ENCODE peak calls at places on chromosomes 2 and 18, in nine cellular contexts. One of them, this sample, is unnamed.
A peak's percentile ranks its signal among the peaks of the same experiment; 100 is the strongest.

GRCh38 chr2:98508690-98509054 is 64.0 kb downstream of the INPP4A start:
- DNase-seq in GM20000: no peak
- DNase-seq in heart left ventricle: peak; percentile 42
- DNase-seq in B cell: no peak
- DNase-seq in GM10248: no peak
- DNase-seq in GM06990: no peak
- DNase-seq in heart right ventricle: peak; percentile 35
- DNase-seq in neural crest cell: no peak
- DNase-seq in AG10803: no peak
- DNase-seq in this sample: no peak

GRCh38 chr2:41610501-41611242 is 437.1 kb upstream of the PKDCC start:
- DNase-seq in GM20000: no peak
- DNase-seq in heart left ventricle: peak; percentile 13
- DNase-seq in B cell: no peak
- DNase-seq in GM10248: no peak
- DNase-seq in GM06990: no peak
- DNase-seq in heart right ventricle: peak; percentile 21
- DNase-seq in neural crest cell: no peak
- DNase-seq in AG10803: peak; percentile 32
- DNase-seq in this sample: no peak

GRCh38 chr2:95389256-95390119 is 13.0 kb upstream of the FAHD2A start:
- DNase-seq in GM20000: peak; percentile 81
- DNase-seq in heart left ventricle: peak; percentile 41
- DNase-seq in B cell: no peak
- DNase-seq in GM10248: peak; percentile 85
- DNase-seq in GM06990: peak; percentile 57
- DNase-seq in heart right ventricle: peak; percentile 39
- DNase-seq in neural crest cell: peak; percentile 73
- DNase-seq in AG10803: peak; percentile 64
- DNase-seq in this sample: peak; percentile 90

GRCh38 chr2:9803023-9803805 is 40.1 kb upstream of the TAF1B start:
- DNase-seq in GM20000: no peak
- DNase-seq in heart left ventricle: no peak
- DNase-seq in B cell: peak; percentile 24
- DNase-seq in GM10248: no peak
- DNase-seq in GM06990: no peak
- DNase-seq in heart right ventricle: no peak
- DNase-seq in neural crest cell: no peak
- DNase-seq in AG10803: peak; percentile 15
- DNase-seq in this sample: no peak

GRCh38 chr2:132383956-132384355 is 32.6 kb upstream of the GPR39 start:
- DNase-seq in GM20000: no peak
- DNase-seq in heart left ventricle: no peak
- DNase-seq in B cell: no peak
- DNase-seq in GM10248: no peak
- DNase-seq in GM06990: no peak
- DNase-seq in heart right ventricle: no peak
- DNase-seq in neural crest cell: no peak
- DNase-seq in AG10803: no peak
- DNase-seq in this sample: no peak

GRCh38 chr18:36298113-36298701 is 694 bp downstream of the FHOD3 start:
- DNase-seq in GM20000: peak; percentile 60
- DNase-seq in heart left ventricle: no peak
- DNase-seq in B cell: no peak
- DNase-seq in GM10248: peak; percentile 23
- DNase-seq in GM06990: peak; percentile 61
- DNase-seq in heart right ventricle: no peak
- DNase-seq in neural crest cell: peak; percentile 55
- DNase-seq in AG10803: no peak
- DNase-seq in this sample: peak; percentile 50

GRCh38 chr2:74448771-74449170 is 6.1 kb upstream of the INO80B start:
- DNase-seq in GM20000: no peak
- DNase-seq in heart left ventricle: no peak
- DNase-seq in B cell: no peak
- DNase-seq in GM10248: no peak
- DNase-seq in GM06990: no peak
- DNase-seq in heart right ventricle: no peak
- DNase-seq in neural crest cell: no peak
- DNase-seq in AG10803: no peak
- DNase-seq in this sample: no peak

GRCh38 chr2:8304821-8305766 is 376.8 kb upstream of the ID2 start:
- DNase-seq in GM20000: no peak
- DNase-seq in heart left ventricle: no peak
- DNase-seq in B cell: no peak
- DNase-seq in GM10248: no peak
- DNase-seq in GM06990: no peak
- DNase-seq in heart right ventricle: no peak
- DNase-seq in neural crest cell: no peak
- DNase-seq in AG10803: no peak
- DNase-seq in this sample: no peak

GRCh38 chr2:81648370-81648769 is 1343.8 kb upstream of the LRRTM1 start:
- DNase-seq in GM20000: no peak
- DNase-seq in heart left ventricle: no peak
- DNase-seq in B cell: no peak
- DNase-seq in GM10248: no peak
- DNase-seq in GM06990: no peak
- DNase-seq in heart right ventricle: no peak
- DNase-seq in neural crest cell: no peak
- DNase-seq in AG10803: no peak
- DNase-seq in this sample: no peak

GRCh38 chr2:81647715-81648114 is 1343.2 kb upstream of the LRRTM1 start:
- DNase-seq in GM20000: no peak
- DNase-seq in heart left ventricle: no peak
- DNase-seq in B cell: no peak
- DNase-seq in GM10248: no peak
- DNase-seq in GM06990: no peak
- DNase-seq in heart right ventricle: no peak
- DNase-seq in neural crest cell: no peak
- DNase-seq in AG10803: no peak
- DNase-seq in this sample: no peak

GRCh38 chr2:81645750-81646301 is 1341.3 kb upstream of the LRRTM1 start:
- DNase-seq in GM20000: no peak
- DNase-seq in heart left ventricle: no peak
- DNase-seq in B cell: no peak
- DNase-seq in GM10248: no peak
- DNase-seq in GM06990: no peak
- DNase-seq in heart right ventricle: no peak
- DNase-seq in neural crest cell: no peak
- DNase-seq in AG10803: no peak
- DNase-seq in this sample: no peak

DNA sequence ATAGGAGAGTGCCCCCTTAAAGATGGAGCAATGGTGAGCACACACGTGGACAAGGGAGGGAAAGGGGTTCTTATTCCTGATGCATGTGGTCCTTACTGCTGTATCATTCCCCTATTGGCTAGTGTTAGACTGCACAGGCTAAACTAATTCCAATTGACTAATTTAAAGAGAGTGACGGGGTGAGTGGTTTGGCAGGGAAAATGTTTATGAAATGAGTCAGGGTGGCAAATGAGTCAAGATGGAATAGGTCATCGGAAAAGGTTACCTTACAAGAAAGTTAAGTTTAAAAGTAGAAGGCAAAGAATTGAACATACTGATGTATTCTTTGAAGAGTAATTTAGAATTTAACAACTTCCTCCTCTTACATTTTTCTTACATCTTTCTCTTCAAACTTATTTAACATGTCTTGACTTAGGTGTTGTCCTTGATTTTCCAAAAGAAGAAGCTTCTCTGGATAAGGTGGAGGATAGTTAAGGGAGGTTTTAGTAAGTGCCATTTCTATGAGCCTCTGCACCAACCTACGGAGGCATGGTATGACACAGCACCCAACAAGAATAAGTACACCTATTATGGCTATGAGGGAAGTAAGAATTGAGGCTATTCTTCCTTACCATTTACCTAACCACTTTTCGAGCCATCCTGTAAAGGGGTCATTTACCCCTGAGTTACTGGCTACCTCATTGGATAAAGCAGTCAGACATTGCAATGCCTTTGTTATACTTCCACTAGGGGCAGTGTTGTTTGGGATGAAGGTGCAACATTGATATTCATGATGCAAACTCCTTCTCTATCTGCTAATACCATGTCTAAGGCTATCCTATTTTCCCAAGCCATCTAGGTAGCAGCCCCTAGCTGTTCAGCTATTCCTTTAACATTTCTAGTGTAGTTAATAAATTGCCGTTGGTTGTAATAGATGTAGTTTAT is 1345.8 kb upstream of the LRRTM1 start:
- DNase-seq in GM20000: no peak
- DNase-seq in heart left ventricle: no peak
- DNase-seq in B cell: no peak
- DNase-seq in GM10248: no peak
- DNase-seq in GM06990: no peak
- DNase-seq in heart right ventricle: no peak
- DNase-seq in neural crest cell: no peak
- DNase-seq in AG10803: no peak
- DNase-seq in this sample: no peak
- TF ChIP-seq CTCF in GM20000: no peak
- TF ChIP-seq CTCF in heart left ventricle: no peak
- TF ChIP-seq CTCF in B cell: no peak
- TF ChIP-seq CTCF in GM10248: no peak
- TF ChIP-seq CTCF in GM06990: no peak
- TF ChIP-seq CTCF in heart right ventricle: no peak
- TF ChIP-seq CTCF in neural crest cell: peak; percentile 43
- TF ChIP-seq CTCF in AG10803: no peak
- TF ChIP-seq CTCF in this sample: no peak

GRCh38 chr18:31614044-31614443 is 22.4 kb downstream of the TTR start:
- DNase-seq in GM20000: no peak
- DNase-seq in heart left ventricle: no peak
- DNase-seq in B cell: no peak
- DNase-seq in GM10248: no peak
- DNase-seq in GM06990: no peak
- DNase-seq in heart right ventricle: no peak
- DNase-seq in neural crest cell: no peak
- DNase-seq in AG10803: no peak
- DNase-seq in this sample: no peak

GRCh38 chr18:31611511-31611910 is 19.8 kb downstream of the TTR start:
- DNase-seq in GM20000: no peak
- DNase-seq in heart left ventricle: no peak
- DNase-seq in B cell: no peak
- DNase-seq in GM10248: no peak
- DNase-seq in GM06990: no peak
- DNase-seq in heart right ventricle: no peak
- DNase-seq in neural crest cell: no peak
- DNase-seq in AG10803: no peak
- DNase-seq in this sample: no peak

GRCh38 chr18:31609886-31610646 is 18.4 kb downstream of the TTR start:
- DNase-seq in GM20000: no peak
- DNase-seq in heart left ventricle: no peak
- DNase-seq in B cell: no peak
- DNase-seq in GM10248: no peak
- DNase-seq in GM06990: no peak
- DNase-seq in heart right ventricle: no peak
- DNase-seq in neural crest cell: no peak
- DNase-seq in AG10803: no peak
- DNase-seq in this sample: no peak

GRCh38 chr18:31612124-31612523 is 20.4 kb downstream of the TTR start:
- DNase-seq in GM20000: no peak
- DNase-seq in heart left ventricle: no peak
- DNase-seq in B cell: no peak
- DNase-seq in GM10248: no peak
- DNase-seq in GM06990: no peak
- DNase-seq in heart right ventricle: no peak
- DNase-seq in neural crest cell: no peak
- DNase-seq in AG10803: no peak
- DNase-seq in this sample: no peak

DNA sequence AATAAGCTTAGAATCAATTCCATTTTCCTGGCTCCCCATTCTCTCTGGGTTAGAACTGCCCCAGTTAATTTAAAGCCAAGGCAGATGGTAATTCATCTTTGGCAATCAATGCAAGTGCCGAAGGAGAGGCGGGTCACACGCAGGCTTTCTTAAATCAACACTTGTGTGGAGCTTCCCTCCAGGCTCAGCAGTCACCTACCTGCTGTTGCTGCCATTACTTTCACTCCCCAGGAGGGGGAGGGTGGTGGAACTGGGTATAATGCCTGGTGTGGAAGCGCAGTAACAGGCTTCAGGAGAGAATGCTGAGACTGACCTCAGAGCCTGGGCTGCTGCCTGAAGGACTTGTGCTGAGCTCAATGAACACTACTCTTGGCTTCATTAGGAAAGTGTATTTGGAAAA is 19.2 kb downstream of the TTR start:
- DNase-seq in GM20000: no peak
- DNase-seq in heart left ventricle: no peak
- DNase-seq in B cell: no peak
- DNase-seq in GM10248: no peak
- DNase-seq in GM06990: no peak
- DNase-seq in heart right ventricle: no peak
- DNase-seq in neural crest cell: no peak
- DNase-seq in AG10803: no peak
- DNase-seq in this sample: no peak
- TF ChIP-seq CTCF in GM20000: no peak
- TF ChIP-seq CTCF in heart left ventricle: no peak
- TF ChIP-seq CTCF in B cell: no peak
- TF ChIP-seq CTCF in GM10248: no peak
- TF ChIP-seq CTCF in GM06990: peak; percentile 12
- TF ChIP-seq CTCF in heart right ventricle: peak; percentile 10
- TF ChIP-seq CTCF in neural crest cell: peak; percentile 60
- TF ChIP-seq CTCF in AG10803: no peak
- TF ChIP-seq CTCF in this sample: no peak

DNA sequence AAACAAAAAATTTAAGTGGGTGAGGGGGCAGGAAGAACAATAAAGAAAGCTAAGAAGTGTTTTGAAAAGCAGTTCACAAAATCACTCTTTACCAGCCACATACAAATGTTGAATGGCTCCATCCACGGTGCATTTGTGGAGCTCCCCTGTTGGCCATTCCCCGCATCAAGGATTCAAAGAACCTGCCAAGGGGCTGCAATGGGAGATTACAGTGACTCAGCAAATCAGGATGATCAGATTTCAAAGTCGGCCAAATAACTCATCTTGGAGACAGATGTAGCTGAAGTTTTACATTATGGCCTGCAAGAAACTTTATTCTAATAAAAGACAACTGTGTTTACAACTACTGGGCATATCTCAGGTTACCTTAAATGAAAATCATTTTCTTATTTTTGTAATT is 26.9 kb downstream of the COL4A3 start:
- DNase-seq in GM20000: no peak
- DNase-seq in heart left ventricle: no peak
- DNase-seq in B cell: no peak
- DNase-seq in GM10248: no peak
- DNase-seq in GM06990: no peak
- DNase-seq in heart right ventricle: no peak
- DNase-seq in neural crest cell: peak; percentile 3
- DNase-seq in AG10803: peak; percentile 6
- DNase-seq in this sample: no peak
- TF ChIP-seq CTCF in GM20000: no peak
- TF ChIP-seq CTCF in heart left ventricle: no peak
- TF ChIP-seq CTCF in B cell: no peak
- TF ChIP-seq CTCF in GM10248: no peak
- TF ChIP-seq CTCF in GM06990: no peak
- TF ChIP-seq CTCF in heart right ventricle: no peak
- TF ChIP-seq CTCF in neural crest cell: no peak
- TF ChIP-seq CTCF in AG10803: no peak
- TF ChIP-seq CTCF in this sample: no peak

DNA sequence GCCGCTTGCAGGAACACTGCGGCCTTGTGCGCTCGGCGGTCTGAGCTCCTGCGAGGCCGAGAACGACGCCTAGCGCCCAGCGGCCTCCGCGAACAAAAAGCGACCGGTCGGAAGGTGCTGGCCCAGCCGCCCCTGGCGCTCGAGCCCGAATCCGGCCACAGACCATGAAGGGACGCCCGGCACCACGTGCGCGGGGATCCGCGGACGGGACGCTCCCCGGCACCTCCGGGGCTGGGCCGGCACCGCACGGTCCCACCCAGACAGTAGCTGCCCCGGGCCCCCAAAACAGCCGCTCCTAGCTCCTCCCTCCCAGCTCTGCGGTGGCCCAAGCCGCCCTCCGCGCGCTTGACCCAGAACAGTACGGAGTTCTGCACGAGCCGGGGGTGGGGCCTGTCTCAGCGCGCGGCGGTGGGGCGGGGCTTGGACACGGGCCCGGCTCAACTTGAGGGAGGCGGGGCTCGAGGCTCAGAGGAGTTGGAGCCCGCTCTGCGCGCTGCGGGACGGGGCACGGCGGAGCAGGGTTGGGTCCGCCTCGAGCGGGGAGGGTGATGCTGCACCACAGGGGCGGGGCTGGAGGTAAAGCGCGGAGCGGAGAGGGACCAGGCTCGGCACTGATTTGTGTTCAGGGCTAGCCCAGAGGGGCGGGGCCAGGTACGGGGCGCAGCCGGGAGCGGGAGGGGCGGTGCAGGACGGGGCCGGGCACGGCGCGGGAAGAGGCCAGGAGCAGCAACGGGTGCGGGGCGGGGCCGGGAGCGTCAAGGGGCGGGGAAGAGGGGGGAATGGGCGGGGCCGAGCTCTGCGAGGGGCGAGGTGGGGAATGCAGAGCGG is 538 bp upstream of the IMPA2 start:
- DNase-seq in GM20000: peak; percentile 99
- DNase-seq in heart left ventricle: peak; percentile 97
- DNase-seq in B cell: peak; percentile 97
- DNase-seq in GM10248: peak; percentile 96
- DNase-seq in GM06990: peak; percentile 96
- DNase-seq in heart right ventricle: peak; percentile 96
- DNase-seq in neural crest cell: peak; percentile 98
- DNase-seq in AG10803: peak; percentile 96
- DNase-seq in this sample: peak; percentile 97
- TF ChIP-seq CTCF in GM20000: no peak
- TF ChIP-seq CTCF in heart left ventricle: no peak
- TF ChIP-seq CTCF in B cell: no peak
- TF ChIP-seq CTCF in GM10248: peak; percentile 17
- TF ChIP-seq CTCF in GM06990: no peak
- TF ChIP-seq CTCF in heart right ventricle: peak; percentile 44
- TF ChIP-seq CTCF in neural crest cell: no peak
- TF ChIP-seq CTCF in AG10803: peak; percentile 22
- TF ChIP-seq CTCF in this sample: peak; percentile 25